ENCODE peak calls at places on chromosomes 11 and 22, in four cellular contexts. V is HL-60, M is K562, R is GM12878. A is an unnamed sample.

GRCh38 chr11:4467043-4467442 is 15.4 kb upstream of the OR52K1 start:
- DNase-seq in R (peak; percentile 8), V (peak; percentile 47), M (no peak), A (no peak)

GRCh38 chr11:133833899-133834296 is 11.4 kb downstream of the SPATA19 start:
- DNase-seq in V (no peak), M (no peak), R (no peak), A (no peak)

GRCh38 chr11:65786786-65787636 is at the start of gene OVOL1:
- DNase-seq in R (no peak), V (no peak), M (no peak), A (no peak)

GRCh38 chr22:25054943-25055511 is 102.5 kb downstream of the KIAA1671 start:
- DNase-seq in R (no peak), V (no peak), M (no peak), A (no peak)

GRCh38 chr11:62508336-62509058 is 38.1 kb downstream of the AHNAK start:
- DNase-seq in V (no peak), M (peak; percentile 72), R (no peak), A (no peak)

GRCh38 chr22:17726561-17727243 is 47.6 kb downstream of the BID start:
- DNase-seq in V (peak; percentile 95), M (no peak), R (no peak), A (no peak)

GRCh38 chr22:43110927-43111623 is 525 bp downstream of the BIK start:
- DNase-seq in V (no peak), R (no peak), M (no peak), A (peak; percentile 55)

GRCh38 chr22:23286296-23286695 is 106.0 kb downstream of the BCR start:
- DNase-seq in M (peak; percentile 27), R (no peak), V (no peak), A (no peak)

GRCh38 chr11:106344392-106344791 is 266.9 kb downstream of the AASDHPPT start:
- DNase-seq in M (no peak), V (no peak), R (no peak), A (no peak)

GRCh38 chr11:72814831-72815618 is 814 bp downstream of the ATG16L2 start:
- DNase-seq in V (peak; percentile 63), R (no peak), M (peak; percentile 66), A (no peak)

GRCh38 chr11:62953811-62954210 is 31.0 kb downstream of the SLC22A6 start:
- DNase-seq in V (no peak), R (no peak), M (no peak), A (no peak)

GRCh38 chr22:46483353-46483752 is 54.1 kb downstream of the CELSR1 start:
- DNase-seq in R (peak; percentile 24), V (no peak), M (no peak), A (no peak)

GRCh38 chr11:61091373-61092279 is 10.7 kb upstream of the CD5 start:
- DNase-seq in R (no peak), V (no peak), M (peak; percentile 29), A (no peak)

GRCh38 chr22:45823331-45823730 is 151.7 kb downstream of the ATXN10 start:
- DNase-seq in V (no peak), R (no peak), M (no peak), A (no peak)

GRCh38 chr11:72769680-72770079 is 17.5 kb upstream of the ARAP1 start:
- DNase-seq in R (no peak), V (no peak), M (no peak), A (no peak)

GRCh38 chr11:8229299-8230177 is 34.1 kb downstream of the LMO1 start:
- DNase-seq in V (no peak), R (no peak), M (no peak), A (no peak)

GRCh38 chr11:7571640-7572000 is 57.8 kb downstream of the PPFIBP2 start:
- DNase-seq in V (peak; percentile 31), R (no peak), M (peak; percentile 59), A (no peak)

GRCh38 chr11:27839226-27839913 is 139.1 kb upstream of the BDNF start:
- DNase-seq in V (no peak), R (no peak), M (no peak), A (no peak)

GRCh38 chr11:69370984-69371709 is 77.2 kb downstream of the MYEOV start:
- DNase-seq in V (no peak), R (no peak), M (no peak), A (no peak)

GRCh38 chr11:61996933-61997332 is 29.5 kb upstream of the FTH1 start:
- DNase-seq in R (no peak), M (no peak), V (no peak), A (no peak)

GRCh38 chr11:88555018-88555828 is 217.7 kb upstream of the CTSC start:
- DNase-seq in M (no peak), R (no peak), V (no peak), A (no peak)

GRCh38 chr11:22065472-22065871 is 127.4 kb upstream of the ANO5 start:
- DNase-seq in M (no peak), R (no peak), V (no peak), A (no peak)

GRCh38 chr11:76181371-76181770 is 24.9 kb downstream of the WNT11 start:
- DNase-seq in R (no peak), M (no peak), V (no peak), A (no peak)

GRCh38 chr11:75896843-75897419 is 81.9 kb downstream of the UVRAG start:
- DNase-seq in M (peak; percentile 42), V (no peak), R (no peak), A (no peak)

GRCh38 chr11:126945319-126945718 is 55.3 kb downstream of the KIRREL3 start:
- DNase-seq in M (no peak), R (no peak), V (no peak), A (no peak)

GRCh38 chr22:48949375-48950149 is 878.1 kb downstream of the BRD1 start:
- DNase-seq in V (no peak), R (no peak), M (no peak), A (no peak)

GRCh38 chr11:22190827-22191463 is 1.9 kb upstream of the ANO5 start:
- DNase-seq in R (peak; percentile 19), M (no peak), V (no peak), A (no peak)

GRCh38 chr11:122781378-122782040 is 56.8 kb upstream of the CRTAM start:
- DNase-seq in V (peak; percentile 78), R (no peak), M (peak; percentile 74), A (peak; percentile 56)

GRCh38 chr11:3866836-3867208 is 11.4 kb downstream of the STIM1 start:
- DNase-seq in V (no peak), R (no peak), M (no peak), A (no peak)

GRCh38 chr11:1345752-1346513 is 36.5 kb upstream of the TOLLIP start:
- DNase-seq in M (no peak), R (no peak), V (no peak), A (no peak)

GRCh38 chr11:1084561-1085439 is 10.1 kb downstream of the MUC2 start:
- DNase-seq in V (no peak), M (peak; percentile 35), R (no peak), A (no peak)

GRCh38 chr11:35134403-35135126 is 4.4 kb upstream of the CD44 start:
- DNase-seq in R (no peak), M (no peak), V (no peak), A (no peak)

GRCh38 chr11:76823481-76824028 is 37.2 kb upstream of the ACER3 start:
- DNase-seq in R (no peak), V (peak; percentile 34), M (peak; percentile 89), A (no peak)

GRCh38 chr11:3807856-3808845 is at the start of gene PGAP2:
- DNase-seq in V (peak; percentile 77), M (peak; percentile 87), R (no peak), A (peak; percentile 74)

GRCh38 chr11:76605338-76606074 is 65.0 kb downstream of the LRRC32 start:
- DNase-seq in R (no peak), V (no peak), M (no peak), A (no peak)

DNA sequence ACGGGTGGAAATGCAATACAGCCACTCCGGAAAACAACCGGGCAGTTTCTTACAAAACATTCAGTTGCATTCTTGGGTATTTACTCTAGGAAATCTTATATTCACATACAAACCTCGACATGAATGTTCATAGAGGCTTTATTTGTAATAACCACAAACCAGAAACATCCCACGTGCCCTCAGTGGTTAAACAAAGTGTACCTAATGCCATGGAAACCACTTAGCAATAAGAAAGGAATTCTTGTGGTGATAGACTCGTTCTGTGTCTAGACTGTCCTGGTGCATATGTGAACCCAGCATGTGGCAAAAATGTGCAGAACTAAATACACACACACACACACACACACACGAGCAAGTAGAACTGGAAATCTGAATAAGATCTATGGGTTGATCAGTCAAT is 1073.3 kb downstream of the TBC1D22A start:
- DNase-seq in M (no peak), R (no peak), V (no peak), A (no peak)
- TF ChIP-seq SPI1 in M (no peak), R (no peak), V (no peak), A (no peak)

GRCh38 chr22:41561335-41561734 is 525 bp downstream of the CSDC2 start:
- DNase-seq in R (no peak), V (no peak), M (no peak), A (no peak)
- TF ChIP-seq SPI1 in R (no peak), V (no peak), M (no peak), A (no peak)

DNA sequence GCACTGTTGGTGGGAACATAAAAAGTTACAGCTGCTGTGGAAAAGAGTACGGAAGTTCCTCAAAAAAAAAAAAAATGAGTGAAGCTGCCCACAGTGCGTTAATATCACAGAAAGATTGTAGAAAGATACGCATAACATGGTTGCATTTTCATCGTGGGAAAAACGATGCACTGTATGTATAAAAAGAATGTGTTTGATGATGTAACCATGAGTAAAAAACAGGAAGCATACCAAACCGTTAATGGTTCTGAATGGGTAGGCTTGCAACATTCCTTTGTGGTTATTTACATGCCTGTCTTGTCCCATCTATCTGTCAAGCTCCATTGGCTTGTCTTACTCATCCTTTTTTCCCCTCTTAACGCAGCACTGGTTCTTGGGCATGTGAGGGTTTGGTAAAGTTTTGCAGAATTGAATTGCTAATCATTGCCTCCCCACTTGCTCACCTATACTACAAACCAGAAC is 33.8 kb upstream of the DKK3 start:
- DNase-seq in R (no peak), M (no peak), V (peak; percentile 78), A (no peak)
- TF ChIP-seq SPI1 in R (no peak), M (no peak), V (peak; percentile 18), A (no peak)

DNA sequence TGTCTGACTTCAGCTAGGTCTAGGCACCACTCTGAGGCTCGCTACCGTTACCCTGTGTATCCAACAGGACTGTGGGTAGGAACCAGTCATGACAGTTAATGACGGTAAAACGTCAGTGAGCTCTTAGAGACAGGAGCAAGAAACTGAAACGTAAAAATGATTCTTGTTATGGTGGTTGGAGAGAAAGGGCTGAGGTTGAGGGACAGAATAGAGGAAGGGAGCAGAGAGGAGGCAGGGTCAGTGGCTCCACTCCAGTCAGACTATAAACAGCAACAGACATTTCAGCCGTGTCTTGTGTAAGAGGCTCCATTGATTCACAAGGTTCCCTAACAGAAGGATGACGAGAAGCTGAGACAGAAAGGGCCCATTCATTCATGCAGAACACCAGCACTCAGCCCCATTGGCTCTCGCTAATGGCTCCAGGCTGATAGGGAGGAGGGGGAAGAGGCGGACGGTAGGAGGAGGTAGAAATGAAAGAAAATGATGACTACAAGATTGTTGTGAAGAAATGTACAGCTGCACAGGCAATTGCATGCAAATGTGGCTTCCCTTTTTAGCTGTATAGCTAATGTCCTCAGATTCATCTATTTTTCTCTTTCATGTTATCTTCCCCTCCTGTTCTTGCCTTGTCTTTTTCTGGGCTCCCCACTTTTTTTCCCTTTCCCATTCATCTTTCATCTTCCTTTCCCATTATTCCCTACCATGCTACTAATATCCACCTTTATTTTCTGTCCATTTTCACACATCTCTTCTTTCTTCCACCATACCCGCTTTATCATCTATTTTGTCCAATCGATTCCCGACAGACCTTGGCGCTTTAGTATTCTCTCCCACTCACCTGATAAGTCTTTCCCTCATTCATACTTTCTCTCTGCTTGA is 34.3 kb downstream of the ETS1 start:
- DNase-seq in M (no peak), R (peak; percentile 95), V (peak; percentile 68), A (peak; percentile 60)
- TF ChIP-seq SPI1 in M (no peak), R (peak; percentile 29), V (peak; percentile 61), A (peak; percentile 64)